ENCODE peak calls at places on chromosomes 3 and 15, in four cellular contexts. One of them, this sample, is unnamed.

GRCh38 chr3:13901935-13902584 is 22.2 kb upstream of the WNT7A start:
- DNase-seq in NT2/D1: no peak
- DNase-seq in GM23338: no peak
- DNase-seq in small intestine: no peak
- DNase-seq in this sample: no peak

GRCh38 chr3:195411831-195412230 is 31.0 kb downstream of the ACAP2 start:
- DNase-seq in NT2/D1: no peak
- DNase-seq in GM23338: no peak
- DNase-seq in small intestine: no peak
- DNase-seq in this sample: peak

GRCh38 chr3:85255954-85256353 is 297.2 kb downstream of the CADM2 start:
- DNase-seq in NT2/D1: no peak
- DNase-seq in GM23338: peak
- DNase-seq in small intestine: no peak
- DNase-seq in this sample: no peak

GRCh38 chr15:93333826-93334225 is 244.8 kb upstream of the RGMA start:
- DNase-seq in NT2/D1: no peak
- DNase-seq in GM23338: peak
- DNase-seq in small intestine: no peak
- DNase-seq in this sample: no peak

GRCh38 chr3:11495948-11496557 is 147.7 kb downstream of the VGLL4 start:
- DNase-seq in NT2/D1: peak
- DNase-seq in GM23338: peak
- DNase-seq in small intestine: no peak
- DNase-seq in this sample: peak

GRCh38 chr3:197495499-197495898 is 60.3 kb downstream of the BDH1 start:
- DNase-seq in NT2/D1: no peak
- DNase-seq in GM23338: no peak
- DNase-seq in small intestine: no peak
- DNase-seq in this sample: no peak

GRCh38 chr15:36753173-36753572 is 173.7 kb downstream of the CDIN1 start:
- DNase-seq in NT2/D1: peak
- DNase-seq in GM23338: peak
- DNase-seq in small intestine: no peak
- DNase-seq in this sample: no peak

GRCh38 chr15:67838789-67839332 is 984 bp downstream of the RNU6-1 start:
- DNase-seq in NT2/D1: no peak
- DNase-seq in GM23338: peak
- DNase-seq in small intestine: peak
- DNase-seq in this sample: peak

GRCh38 chr3:46996689-46997452 is 17.4 kb downstream of the NBEAL2 start:
- DNase-seq in NT2/D1: no peak
- DNase-seq in GM23338: no peak
- DNase-seq in small intestine: no peak
- DNase-seq in this sample: no peak

GRCh38 chr3:49593046-49593445 is 38.8 kb downstream of the BSN start:
- DNase-seq in NT2/D1: no peak
- DNase-seq in GM23338: no peak
- DNase-seq in small intestine: no peak
- DNase-seq in this sample: peak

GRCh38 chr3:85482193-85482450 is 523.3 kb downstream of the CADM2 start:
- DNase-seq in NT2/D1: no peak
- DNase-seq in GM23338: no peak
- DNase-seq in small intestine: no peak
- DNase-seq in this sample: no peak

This sample was measured in astrocyte of the spinal cord.